ENCODE peak calls at places on chromosomes 13 and 19, in five cellular contexts. One of them, this sample, is unnamed.

GRCh38 chr19:34461375-34462100 is 20.0 kb upstream of the WTIP start:
- DNase-seq in prostate gland: no peak
- DNase-seq in IMR-90: peak
- DNase-seq in heart left ventricle: no peak
- DNase-seq in right lobe of liver: no peak
- DNase-seq in this sample: no peak

GRCh38 chr13:84651288-84651687 is 769.0 kb upstream of the SLITRK1 start:
- DNase-seq in prostate gland: no peak
- DNase-seq in IMR-90: peak
- DNase-seq in heart left ventricle: no peak
- DNase-seq in right lobe of liver: no peak
- DNase-seq in this sample: no peak

GRCh38 chr19:33507021-33507956 is 14.3 kb downstream of the PEPD start:
- DNase-seq in prostate gland: no peak
- DNase-seq in IMR-90: no peak
- DNase-seq in heart left ventricle: no peak
- DNase-seq in right lobe of liver: peak
- DNase-seq in this sample: peak

GRCh38 chr19:51064534-51065220 is at the start of gene KLK13:
- DNase-seq in prostate gland: no peak
- DNase-seq in IMR-90: no peak
- DNase-seq in heart left ventricle: peak
- DNase-seq in right lobe of liver: no peak
- DNase-seq in this sample: peak

GRCh38 chr13:43110036-43110435 is 86.7 kb downstream of the DNAJC15 start:
- DNase-seq in prostate gland: no peak
- DNase-seq in IMR-90: no peak
- DNase-seq in heart left ventricle: no peak
- DNase-seq in right lobe of liver: no peak
- DNase-seq in this sample: no peak

GRCh38 chr13:110302154-110302553 is 4.8 kb downstream of the COL4A1 start:
- DNase-seq in prostate gland: no peak
- DNase-seq in IMR-90: no peak
- DNase-seq in heart left ventricle: no peak
- DNase-seq in right lobe of liver: no peak
- DNase-seq in this sample: no peak

GRCh38 chr13:50911051-50911690 is 1.6 kb downstream of the RNASEH2B start:
- DNase-seq in prostate gland: no peak
- DNase-seq in IMR-90: no peak
- DNase-seq in heart left ventricle: no peak
- DNase-seq in right lobe of liver: no peak
- DNase-seq in this sample: no peak

GRCh38 chr13:114108141-114108761 is 24.2 kb downstream of the RASA3 start:
- DNase-seq in prostate gland: no peak
- DNase-seq in IMR-90: no peak
- DNase-seq in heart left ventricle: peak
- DNase-seq in right lobe of liver: peak
- DNase-seq in this sample: peak

GRCh38 chr13:24709186-24709913 is 29.1 kb downstream of the ATP12A start:
- DNase-seq in prostate gland: no peak
- DNase-seq in IMR-90: no peak
- DNase-seq in heart left ventricle: no peak
- DNase-seq in right lobe of liver: no peak
- DNase-seq in this sample: no peak

GRCh38 chr13:99892189-99892588 is 79.4 kb downstream of the ZIC5 start:
- DNase-seq in prostate gland: no peak
- DNase-seq in IMR-90: no peak
- DNase-seq in heart left ventricle: no peak
- DNase-seq in right lobe of liver: no peak
- DNase-seq in this sample: no peak

GRCh38 chr19:19385900-19386339 is 19.6 kb upstream of the GATAD2A start:
- DNase-seq in prostate gland: peak
- DNase-seq in IMR-90: no peak
- DNase-seq in heart left ventricle: no peak
- DNase-seq in right lobe of liver: no peak
- DNase-seq in this sample: peak

GRCh38 chr13:112777637-112778406 is 88.0 kb downstream of the ATP11A start:
- DNase-seq in prostate gland: no peak
- DNase-seq in IMR-90: no peak
- DNase-seq in heart left ventricle: no peak
- DNase-seq in right lobe of liver: no peak
- DNase-seq in this sample: no peak

GRCh38 chr13:37878921-37879320 is 9.3 kb upstream of the TRPC4 start:
- DNase-seq in prostate gland: no peak
- DNase-seq in IMR-90: no peak
- DNase-seq in heart left ventricle: no peak
- DNase-seq in right lobe of liver: no peak
- DNase-seq in this sample: no peak

GRCh38 chr19:10690351-10690781 is 10.9 kb upstream of the QTRT1 start:
- DNase-seq in prostate gland: no peak
- DNase-seq in IMR-90: peak
- DNase-seq in heart left ventricle: no peak
- DNase-seq in right lobe of liver: no peak
- DNase-seq in this sample: peak

GRCh38 chr13:30314562-30314961 is 7.2 kb upstream of the KATNAL1 start:
- DNase-seq in prostate gland: no peak
- DNase-seq in IMR-90: no peak
- DNase-seq in heart left ventricle: no peak
- DNase-seq in right lobe of liver: no peak
- DNase-seq in this sample: no peak

GRCh38 chr19:6100284-6100915 is 9.9 kb downstream of the RFX2 start:
- DNase-seq in prostate gland: no peak
- DNase-seq in IMR-90: no peak
- DNase-seq in heart left ventricle: no peak
- DNase-seq in right lobe of liver: no peak
- DNase-seq in this sample: peak

GRCh38 chr13:97434417-97435296 is 688 bp downstream of the RAP2A start:
- DNase-seq in prostate gland: peak
- DNase-seq in IMR-90: peak
- DNase-seq in heart left ventricle: peak
- DNase-seq in right lobe of liver: peak
- DNase-seq in this sample: peak

GRCh38 chr19:6412111-6412999 is 12.3 kb downstream of the KHSRP start:
- DNase-seq in prostate gland: peak
- DNase-seq in IMR-90: no peak
- DNase-seq in heart left ventricle: no peak
- DNase-seq in right lobe of liver: no peak
- DNase-seq in this sample: no peak

DNA sequence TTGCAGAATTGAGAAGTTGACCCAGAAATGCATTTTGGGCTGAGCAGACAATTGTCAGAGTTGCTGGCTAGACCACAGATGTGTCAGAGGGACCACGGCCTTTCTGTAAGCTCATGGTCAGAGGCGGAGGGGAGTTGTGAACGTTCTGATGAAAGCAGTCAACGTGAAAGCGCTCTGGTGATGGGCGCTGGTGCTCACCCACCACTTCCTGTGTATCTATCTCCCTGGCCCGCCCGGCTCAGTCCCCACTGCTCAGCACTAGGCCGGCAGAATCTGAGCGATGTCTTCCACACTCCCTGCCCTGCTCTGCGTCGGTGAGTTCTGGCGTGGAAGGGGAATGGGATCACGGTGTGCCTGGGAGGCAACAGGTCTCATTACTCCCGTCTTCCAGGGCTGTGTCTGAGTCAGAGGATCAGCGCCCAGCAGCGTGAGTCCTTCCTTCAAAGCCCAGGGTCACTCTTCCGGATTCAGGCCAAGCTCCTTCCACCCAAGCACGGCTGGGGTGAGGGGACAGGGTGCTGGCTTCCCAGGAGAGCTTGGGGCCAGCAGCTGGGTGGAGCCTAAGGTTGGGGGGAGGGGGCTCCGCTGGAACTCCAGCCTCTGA is at the start of gene NCR1:
- DNase-seq in prostate gland: no peak
- DNase-seq in IMR-90: no peak
- DNase-seq in heart left ventricle: no peak
- DNase-seq in right lobe of liver: no peak
- DNase-seq in this sample: no peak
- H3K27ac ChIP-seq in prostate gland: no peak
- H3K27ac ChIP-seq in IMR-90: no peak
- H3K27ac ChIP-seq in heart left ventricle: no peak
- H3K27ac ChIP-seq in right lobe of liver: no peak
- H3K27ac ChIP-seq in this sample: no peak

DNA sequence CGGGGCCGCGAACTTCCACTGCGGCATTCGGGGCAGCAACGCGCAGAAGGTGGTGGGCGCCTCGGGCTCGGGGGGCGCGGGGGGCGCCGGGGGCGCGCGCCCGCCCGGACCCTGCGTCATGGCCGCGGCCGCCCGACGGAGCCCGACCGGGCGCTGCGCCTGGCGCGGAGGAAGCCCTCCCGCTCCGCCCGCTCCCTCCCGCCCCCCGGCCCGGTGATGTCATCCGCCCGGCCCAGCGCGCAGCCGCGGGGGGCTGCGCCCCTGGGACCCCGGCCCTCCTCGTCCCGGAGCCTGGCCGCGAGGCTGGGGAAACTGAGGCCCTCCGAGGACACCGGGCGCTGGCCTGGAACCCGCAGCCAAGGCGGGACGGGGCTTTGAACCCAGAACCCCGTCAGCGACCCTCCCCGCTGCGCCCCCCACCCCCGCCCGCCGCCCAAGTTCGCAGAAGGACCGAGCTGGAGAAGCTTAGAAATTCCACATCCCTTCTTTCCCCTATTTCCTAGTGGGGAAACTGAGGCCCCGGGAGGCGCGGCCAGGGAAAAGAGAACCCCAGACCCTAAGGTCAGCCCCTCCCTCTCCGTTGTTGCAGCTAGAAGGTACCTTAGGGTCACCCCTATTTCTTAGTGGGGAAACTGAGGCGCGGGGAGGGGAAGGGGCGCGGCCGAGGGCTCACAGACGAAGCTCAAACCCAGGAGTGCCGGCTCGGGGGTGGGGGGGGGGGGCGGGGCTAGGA is at the start of gene SHC2:
- DNase-seq in prostate gland: peak
- DNase-seq in IMR-90: no peak
- DNase-seq in heart left ventricle: peak
- DNase-seq in right lobe of liver: no peak
- DNase-seq in this sample: peak
- TF ChIP-seq POLR2A in prostate gland: no peak
- TF ChIP-seq POLR2A in IMR-90: no peak
- TF ChIP-seq POLR2A in heart left ventricle: no peak
- TF ChIP-seq POLR2A in right lobe of liver: peak
- TF ChIP-seq POLR2A in this sample: peak

GRCh38 chr19:35742121-35742724 is at the start of gene IGFLR1:
- DNase-seq in prostate gland: no peak
- DNase-seq in IMR-90: no peak
- DNase-seq in heart left ventricle: no peak
- DNase-seq in right lobe of liver: no peak
- DNase-seq in this sample: no peak
- H3K4me3 ChIP-seq in prostate gland: peak
- H3K4me3 ChIP-seq in IMR-90: no peak
- H3K4me3 ChIP-seq in heart left ventricle: peak
- H3K4me3 ChIP-seq in right lobe of liver: peak
- H3K4me3 ChIP-seq in this sample: no peak

GRCh38 chr13:31442605-31443004 is 242.8 kb downstream of the B3GLCT start:
- DNase-seq in prostate gland: no peak
- DNase-seq in IMR-90: no peak
- DNase-seq in heart left ventricle: no peak
- DNase-seq in right lobe of liver: no peak
- DNase-seq in this sample: no peak
- H3K27ac ChIP-seq in prostate gland: no peak
- H3K27ac ChIP-seq in IMR-90: no peak
- H3K27ac ChIP-seq in heart left ventricle: peak
- H3K27ac ChIP-seq in right lobe of liver: no peak
- H3K27ac ChIP-seq in this sample: no peak